ENCODE peak calls at places on chromosomes 6 and 20, in seven cellular contexts. E is CD8-positive, alpha-beta T cell; K is fibroblast of mammary gland; V is activated CD8-positive, alpha-beta T cell treated with anti-CD3 and anti-CD28 coated beads for 36 hours; Q is BJ; M is choroid plexus epithelial cell; A is neural crest cell. Y is an unnamed sample.

GRCh38 chr6:105162377-105162776 is 17.4 kb downstream of the POPDC3 start:
- DNase-seq in K (no peak), M (no peak), Q (no peak), A (no peak), E (no peak), V (no peak), Y (no peak)

GRCh38 chr6:5749666-5750215 is 257.0 kb downstream of the NRN1 start:
- DNase-seq in A (no peak), M (no peak), K (no peak), E (no peak), V (no peak), Q (no peak), Y (no peak)

GRCh38 chr20:44129996-44130718 is 56.8 kb downstream of the JPH2 start:
- DNase-seq in Q (no peak), K (peak; percentile 38), E (no peak), A (no peak), V (no peak), M (no peak), Y (no peak)

GRCh38 chr6:165850434-165851019 is 187.5 kb upstream of the PDE10A start:
- DNase-seq in V (peak; percentile 71), E (peak; percentile 15), K (peak; percentile 54), Q (no peak), M (peak; percentile 74), A (peak; percentile 75), Y (no peak)

GRCh38 chr6:123030292-123030691 is 34.3 kb downstream of the CLVS2 start:
- DNase-seq in M (peak; percentile 2), K (peak; percentile 56), A (no peak), Q (no peak), E (no peak), V (no peak), Y (no peak)

GRCh38 chr6:145428656-145429173 is 306.6 kb downstream of the EPM2A start:
- DNase-seq in Q (no peak), K (no peak), A (no peak), E (no peak), V (no peak), M (peak; percentile 4), Y (no peak)

GRCh38 chr20:35368616-35369423 is 43.0 kb downstream of the UQCC1 start:
- DNase-seq in E (no peak), A (no peak), Q (no peak), M (peak; percentile 42), V (no peak), K (no peak), Y (no peak)

GRCh38 chr6:72975346-72975745 is 249.9 kb downstream of the KHDC1L start:
- DNase-seq in M (no peak), E (no peak), Q (no peak), A (no peak), V (no peak), K (no peak), Y (no peak)

GRCh38 chr20:21583486-21584168 is 69.8 kb upstream of the NKX2-2 start:
- DNase-seq in V (no peak), K (no peak), E (no peak), M (no peak), Q (no peak), A (no peak), Y (no peak)

GRCh38 chr6:3956054-3956453 is 106.9 kb downstream of the FAM50B start:
- DNase-seq in K (no peak), A (no peak), Q (no peak), E (no peak), V (no peak), M (no peak), Y (no peak)

GRCh38 chr20:347640-348484 is 951 bp downstream of the NRSN2 start:
- DNase-seq in A (peak; percentile 88), Q (no peak), K (peak; percentile 89), M (peak; percentile 98), V (peak; percentile 76), E (no peak), Y (no peak)

GRCh38 chr6:43668151-43669028 is 19.2 kb downstream of the MRPS18A start:
- DNase-seq in M (peak; percentile 54), A (peak; percentile 23), K (peak; percentile 49), Q (no peak), V (peak; percentile 86), E (peak; percentile 13), Y (no peak)
- TF ChIP-seq CTCF in M (peak; percentile 69), A (peak; percentile 59), K (peak; percentile 51), Q (peak; percentile 72), V (peak; percentile 76), E (no peak), Y (peak; percentile 77)

DNA sequence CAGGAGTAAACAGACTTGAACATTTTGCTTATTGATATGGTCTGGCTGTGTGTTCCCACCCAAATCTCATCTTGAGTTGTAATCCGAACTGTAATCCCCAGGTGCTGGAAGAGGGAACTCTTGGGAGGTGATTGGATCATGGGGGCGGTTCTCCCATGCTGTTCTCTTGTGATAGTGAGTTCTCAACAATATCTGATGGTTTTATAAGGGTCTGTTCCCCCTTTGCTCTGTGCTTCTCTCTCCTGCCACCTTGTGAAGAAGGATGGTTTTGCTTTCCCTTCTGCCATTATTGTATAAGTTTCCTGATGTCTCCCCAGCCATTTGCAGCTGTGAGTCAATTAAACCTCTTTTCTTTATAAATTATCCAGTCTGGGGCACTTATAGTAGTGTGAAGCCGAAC is 40.0 kb downstream of the MYLIP start:
- DNase-seq in A (no peak), V (peak; percentile 17), M (peak; percentile 77), K (peak; percentile 44), E (no peak), Q (no peak), Y (no peak)
- TF ChIP-seq CTCF in A (peak; percentile 60), V (peak; percentile 60), M (peak; percentile 88), K (peak; percentile 58), E (peak; percentile 52), Q (peak; percentile 60), Y (peak; percentile 57)

GRCh38 chr20:52060794-52061714 is 130.5 kb downstream of the ZFP64 start:
- DNase-seq in E (no peak), M (peak; percentile 52), V (no peak), A (no peak), K (peak; percentile 22), Q (no peak), Y (no peak)
- TF ChIP-seq CTCF in E (no peak), M (peak; percentile 64), V (no peak), A (peak; percentile 48), K (peak; percentile 8), Q (peak; percentile 38), Y (peak; percentile 14)

DNA sequence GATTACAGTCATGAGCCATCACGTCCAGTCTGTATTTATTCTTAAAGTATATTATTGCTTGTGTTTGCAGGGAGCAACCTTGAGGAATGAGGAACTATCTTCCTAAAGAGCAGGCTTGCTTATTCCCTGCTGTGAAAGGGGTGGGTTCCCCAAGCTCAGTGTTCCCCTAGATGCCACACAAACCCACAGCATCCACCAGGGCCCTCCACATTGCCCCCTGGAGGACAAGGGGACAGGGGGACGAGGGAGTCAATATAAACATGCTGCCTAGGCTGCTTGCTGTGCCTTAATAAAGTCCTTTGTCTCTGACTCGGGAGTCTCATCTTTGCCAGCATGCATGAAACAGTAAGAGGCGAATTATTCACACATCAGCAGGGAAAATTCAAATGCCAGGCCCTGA is 8.0 kb upstream of the IDH3B start:
- DNase-seq in E (no peak), Q (no peak), V (no peak), K (no peak), M (no peak), A (no peak), Y (no peak)
- TF ChIP-seq CTCF in E (no peak), Q (peak; percentile 12), V (no peak), K (peak; percentile 17), M (peak; percentile 33), A (no peak), Y (peak; percentile 3)

GRCh38 chr6:2037230-2037926 is 208.0 kb downstream of the GMDS start:
- DNase-seq in E (no peak), A (no peak), K (no peak), V (no peak), Q (no peak), M (peak; percentile 55), Y (no peak)
- TF ChIP-seq CTCF in E (no peak), A (peak; percentile 40), K (no peak), V (no peak), Q (no peak), M (peak; percentile 63), Y (no peak)

Y was measured in AG04449.